ENCODE peak calls at places on chromosome 6, in ten cellular contexts. K is fibroblast of mammary gland, W is ascending aorta, S is sigmoid colon, R is neural progenitor cell, E is ovary, H is lower lobe of right lung, G is colonic mucosa, A is HepG2, J is mammary epithelial cell. C is an unnamed sample.

GRCh38 chr6:24478903-24479302 is 10.5 kb downstream of the GPLD1 start:
- DNase-seq in K (no peak), W (no peak), G (no peak), E (no peak), A (no peak), H (no peak), J (no peak), S (no peak), R (no peak), C (no peak)

GRCh38 chr6:54196905-54197304 is 85.7 kb downstream of the MLIP start:
- DNase-seq in J (no peak), K (no peak), A (no peak), W (no peak), H (no peak), G (no peak), E (no peak), R (no peak), S (no peak), C (no peak)

GRCh38 chr6:33154349-33154748 is 37.9 kb downstream of the COL11A2 start:
- DNase-seq in R (no peak), K (no peak), A (no peak), J (no peak), E (no peak), W (no peak), G (no peak), H (no peak), S (no peak), C (no peak)

GRCh38 chr6:78089551-78089950 is 436.7 kb downstream of the MEI4 start:
- DNase-seq in E (no peak), H (no peak), W (no peak), K (no peak), A (no peak), R (no peak), J (no peak), G (no peak), S (no peak), C (no peak)

GRCh38 chr6:44245391-44245911 is 1.4 kb upstream of the HSP90AB1 start:
- DNase-seq in E (no peak), A (no peak), K (no peak), W (no peak), R (peak), G (no peak), J (no peak), S (no peak), H (no peak), C (no peak)

GRCh38 chr6:44856495-44856878 is 469.0 kb downstream of the CDC5L start:
- DNase-seq in J (no peak), R (no peak), H (no peak), K (peak), G (no peak), E (no peak), W (no peak), S (no peak), A (no peak), C (no peak)

GRCh38 chr6:16844183-16844582 is 82.9 kb upstream of the ATXN1 start:
- DNase-seq in H (no peak), K (no peak), W (no peak), J (no peak), R (no peak), G (no peak), S (no peak), E (no peak), A (no peak), C (no peak)

GRCh38 chr6:35192301-35192860 is 21.4 kb upstream of the SCUBE3 start:
- DNase-seq in R (no peak), J (no peak), H (no peak), W (no peak), E (no peak), S (no peak), K (no peak), A (no peak), G (no peak), C (no peak)

GRCh38 chr6:50087231-50087954 is 37.7 kb upstream of the DEFB112 start:
- DNase-seq in A (peak), G (no peak), R (peak), K (peak), H (no peak), W (no peak), J (peak), E (no peak), S (no peak), C (peak)

GRCh38 chr6:65289491-65289890 is 417.5 kb downstream of the EYS start:
- DNase-seq in H (no peak), G (no peak), S (no peak), J (no peak), W (no peak), K (peak), E (no peak), R (no peak), A (no peak), C (no peak)

GRCh38 chr6:111478064-111478476 is 4.9 kb downstream of the REV3L start:
- DNase-seq in E (no peak), A (peak), J (peak), K (peak), S (no peak), H (no peak), R (no peak), G (no peak), W (no peak), C (no peak)

GRCh38 chr6:43609402-43609801 is 19.7 kb downstream of the GTPBP2 start:
- DNase-seq in A (no peak), S (no peak), R (no peak), K (no peak), H (no peak), J (no peak), G (no peak), E (no peak), W (no peak), C (no peak)

GRCh38 chr6:37547564-37548061 is 47.9 kb upstream of the CCDC167 start:
- DNase-seq in A (no peak), K (peak), H (no peak), G (no peak), E (no peak), W (no peak), R (no peak), S (no peak), J (peak), C (peak)

GRCh38 chr6:37544530-37544929 is 44.8 kb upstream of the CCDC167 start:
- DNase-seq in A (no peak), J (no peak), K (no peak), E (no peak), R (no peak), G (no peak), W (no peak), S (no peak), H (no peak), C (no peak)

GRCh38 chr6:37548067-37548674 is 48.5 kb upstream of the CCDC167 start:
- DNase-seq in J (no peak), H (no peak), E (no peak), A (no peak), R (no peak), G (no peak), K (no peak), W (no peak), S (no peak), C (no peak)

GRCh38 chr6:37549186-37549957 is 49.7 kb upstream of the CCDC167 start:
- DNase-seq in K (no peak), J (no peak), E (no peak), G (no peak), S (no peak), R (no peak), H (no peak), W (no peak), A (no peak), C (no peak)

GRCh38 chr6:37546141-37546871 is 46.6 kb upstream of the CCDC167 start:
- DNase-seq in A (no peak), S (no peak), W (no peak), K (no peak), G (no peak), H (no peak), J (no peak), E (no peak), R (no peak), C (no peak)
- TF ChIP-seq CTCF in A (no peak), S (no peak), W (no peak), K (no peak), G (no peak), H (no peak), J (no peak), E (no peak), R (no peak), C (no peak)

GRCh38 chr6:108587258-108588059 is 26.7 kb downstream of the FOXO3 start:
- DNase-seq in E (no peak), K (peak), G (no peak), H (no peak), W (no peak), J (peak), R (peak), S (peak), A (peak), C (no peak)

GRCh38 chr6:108589244-108589730 is 28.6 kb downstream of the FOXO3 start:
- DNase-seq in G (peak), E (peak), J (peak), R (peak), A (peak), K (peak), W (peak), S (peak), H (peak), C (peak)

GRCh38 chr6:108585921-108586320 is 25.2 kb downstream of the FOXO3 start:
- DNase-seq in G (no peak), H (no peak), W (no peak), R (no peak), S (no peak), K (no peak), E (no peak), J (no peak), A (no peak), C (no peak)

GRCh38 chr6:108591040-108591816 is 30.5 kb downstream of the FOXO3 start:
- DNase-seq in G (no peak), H (no peak), R (no peak), J (no peak), E (no peak), K (peak), S (no peak), W (no peak), A (no peak), C (no peak)

GRCh38 chr6:108588586-108588985 is 27.9 kb downstream of the FOXO3 start:
- DNase-seq in J (peak), G (peak), A (no peak), K (peak), W (no peak), S (no peak), R (peak), E (no peak), H (no peak), C (no peak)
- H3K4me3 ChIP-seq in J (no peak), G (no peak), A (no peak), K (no peak), W (no peak), S (no peak), R (no peak), E (no peak), H (peak), C (no peak)

GRCh38 chr6:30966154-30966553 is 17.4 kb upstream of the MUC21 start:
- DNase-seq in G (no peak), A (no peak), S (no peak), K (no peak), E (no peak), W (no peak), J (no peak), R (no peak), H (no peak), C (no peak)
- TF ChIP-seq CTCF in G (no peak), A (no peak), S (no peak), K (no peak), E (no peak), W (no peak), J (no peak), R (no peak), H (no peak), C (no peak)

DNA sequence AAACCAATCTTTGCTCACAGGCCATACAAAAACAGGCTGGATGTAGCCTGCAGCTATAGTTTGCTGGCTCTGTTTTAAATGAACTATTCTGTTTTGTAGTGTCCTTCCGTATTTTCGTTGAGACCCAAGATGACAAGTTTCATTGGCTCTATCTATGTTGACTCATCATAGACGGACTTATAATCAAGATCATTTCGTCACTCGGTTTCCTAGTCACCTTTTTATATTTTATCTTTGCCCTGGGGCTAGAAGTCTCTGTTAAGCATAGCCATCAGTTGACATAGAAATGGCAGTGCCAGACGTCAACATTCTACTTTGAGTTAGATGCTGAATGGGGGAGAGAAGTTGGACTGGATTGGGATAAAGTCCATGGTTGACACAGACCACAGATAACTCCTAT is 4.8 kb downstream of the PLEKHG1 start:
- DNase-seq in K (no peak), R (no peak), S (no peak), G (no peak), H (no peak), J (no peak), W (no peak), A (no peak), E (no peak), C (no peak)
- H3K4me3 ChIP-seq in K (no peak), R (no peak), S (no peak), G (no peak), H (no peak), J (no peak), W (no peak), A (no peak), E (no peak), C (no peak)

GRCh38 chr6:144216668-144217218 is 66.4 kb downstream of the STX11 start:
- DNase-seq in S (no peak), K (no peak), G (no peak), A (no peak), W (no peak), J (no peak), H (peak), R (no peak), E (no peak), C (no peak)
- TF ChIP-seq CTCF in S (peak), K (peak), G (peak), A (no peak), W (peak), J (no peak), H (no peak), R (peak), E (no peak), C (peak)

GRCh38 chr6:25714765-25715164 is 39.8 kb upstream of the SLC17A4 start:
- DNase-seq in E (no peak), J (no peak), H (no peak), A (no peak), S (no peak), W (no peak), K (no peak), R (no peak), G (no peak), C (no peak)

GRCh38 chr6:25710287-25710686 is 44.3 kb upstream of the SLC17A4 start:
- DNase-seq in H (no peak), J (no peak), R (no peak), E (no peak), G (no peak), S (no peak), K (no peak), W (no peak), A (no peak), C (no peak)

GRCh38 chr6:25717856-25718740 is 36.4 kb upstream of the SLC17A4 start:
- DNase-seq in S (no peak), J (no peak), G (no peak), W (no peak), H (no peak), K (peak), A (peak), E (no peak), R (peak), C (no peak)

GRCh38 chr6:25713802-25714201 is 40.7 kb upstream of the SLC17A4 start:
- DNase-seq in E (no peak), J (no peak), H (no peak), S (no peak), R (no peak), A (no peak), G (no peak), K (peak), W (no peak), C (no peak)

DNA sequence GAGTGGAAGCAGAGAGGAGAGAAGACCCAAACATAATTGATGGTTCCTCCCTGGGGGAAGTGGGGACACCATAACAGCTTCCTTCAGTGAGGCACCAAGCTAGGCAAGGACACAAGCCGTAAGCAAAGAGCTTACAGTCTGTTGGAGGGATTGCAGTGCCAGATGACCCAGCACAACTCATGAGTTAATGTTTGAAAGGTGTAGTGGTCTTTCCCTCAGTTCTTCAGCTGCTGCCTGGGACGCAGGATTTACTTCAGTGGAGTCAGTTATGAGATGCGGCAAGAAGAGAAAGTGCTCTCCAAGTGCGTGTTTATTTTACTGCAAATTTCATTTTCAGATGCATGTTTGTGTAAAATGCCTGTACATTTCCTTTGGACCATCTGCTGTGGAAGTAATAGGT is 38.7 kb upstream of the SLC17A4 start:
- DNase-seq in E (no peak), G (no peak), J (no peak), R (no peak), K (no peak), H (no peak), S (no peak), W (no peak), A (peak), C (no peak)
- H3K4me3 ChIP-seq in E (no peak), G (no peak), J (no peak), R (no peak), K (no peak), H (no peak), S (no peak), W (no peak), A (no peak), C (no peak)

GRCh38 chr6:71205336-71205956 is 83.2 kb upstream of the OGFRL1 start:
- DNase-seq in E (no peak), S (no peak), K (peak), A (no peak), W (no peak), J (peak), G (no peak), H (no peak), R (no peak), C (no peak)
- TF ChIP-seq CTCF in E (no peak), S (no peak), K (peak), A (no peak), W (no peak), J (peak), G (no peak), H (no peak), R (no peak), C (peak)

DNA sequence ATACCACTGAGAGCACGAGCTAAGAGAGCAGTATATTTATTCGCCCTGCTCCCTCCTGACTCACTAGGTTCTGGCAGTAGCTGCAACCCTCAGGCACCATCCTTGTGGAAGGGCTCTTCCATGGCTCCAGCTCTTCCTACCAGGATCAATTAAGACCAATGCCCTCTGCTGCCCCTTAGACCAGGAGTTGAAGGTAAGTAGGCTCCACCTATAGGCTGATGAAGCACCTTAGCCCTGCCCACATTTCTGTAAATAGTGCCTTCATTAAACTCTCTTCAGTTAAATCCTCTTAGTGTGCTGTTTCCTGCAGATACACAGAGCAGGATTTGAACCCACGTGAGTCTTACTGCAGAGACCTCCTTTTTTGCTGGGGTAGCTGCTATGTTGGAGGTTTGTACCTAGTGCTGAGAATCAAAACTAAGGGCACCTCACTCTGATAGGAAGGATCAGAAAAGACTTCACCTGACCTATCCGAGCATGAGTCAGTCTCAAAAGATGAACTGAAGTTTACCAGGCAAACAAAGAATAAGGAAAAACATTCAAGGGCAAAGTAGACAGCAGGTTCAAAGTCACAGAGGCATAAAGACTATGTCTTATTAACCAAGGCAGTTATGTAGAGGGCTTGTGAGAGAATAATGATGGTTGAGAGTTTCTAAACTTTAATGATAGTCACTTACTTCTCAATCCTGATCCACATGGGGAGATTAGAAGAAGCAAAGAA is 57.0 kb upstream of the BEND6 start:
- DNase-seq in H (no peak), K (no peak), J (no peak), S (no peak), R (no peak), A (no peak), G (peak), E (no peak), W (no peak), C (no peak)
- H3K4me3 ChIP-seq in H (no peak), K (no peak), J (no peak), S (no peak), R (no peak), A (no peak), G (no peak), E (no peak), W (no peak), C (no peak)

GRCh38 chr6:6723792-6724318 is 135.3 kb downstream of the LY86 start:
- DNase-seq in G (peak), E (no peak), J (no peak), K (peak), S (no peak), A (peak), H (no peak), R (no peak), W (no peak), C (no peak)

GRCh38 chr6:6723316-6723715 is 134.8 kb downstream of the LY86 start:
- DNase-seq in J (no peak), K (no peak), E (no peak), W (no peak), A (no peak), S (no peak), R (no peak), G (no peak), H (no peak), C (no peak)

GRCh38 chr6:6725120-6725833 is 136.8 kb downstream of the LY86 start:
- DNase-seq in K (no peak), G (no peak), J (no peak), H (no peak), W (no peak), R (peak), E (no peak), A (no peak), S (no peak), C (no peak)

GRCh38 chr6:6725834-6726194 is 137.3 kb downstream of the LY86 start:
- DNase-seq in G (no peak), W (no peak), E (no peak), S (no peak), K (no peak), R (no peak), H (peak), A (no peak), J (no peak), C (no peak)

DNA sequence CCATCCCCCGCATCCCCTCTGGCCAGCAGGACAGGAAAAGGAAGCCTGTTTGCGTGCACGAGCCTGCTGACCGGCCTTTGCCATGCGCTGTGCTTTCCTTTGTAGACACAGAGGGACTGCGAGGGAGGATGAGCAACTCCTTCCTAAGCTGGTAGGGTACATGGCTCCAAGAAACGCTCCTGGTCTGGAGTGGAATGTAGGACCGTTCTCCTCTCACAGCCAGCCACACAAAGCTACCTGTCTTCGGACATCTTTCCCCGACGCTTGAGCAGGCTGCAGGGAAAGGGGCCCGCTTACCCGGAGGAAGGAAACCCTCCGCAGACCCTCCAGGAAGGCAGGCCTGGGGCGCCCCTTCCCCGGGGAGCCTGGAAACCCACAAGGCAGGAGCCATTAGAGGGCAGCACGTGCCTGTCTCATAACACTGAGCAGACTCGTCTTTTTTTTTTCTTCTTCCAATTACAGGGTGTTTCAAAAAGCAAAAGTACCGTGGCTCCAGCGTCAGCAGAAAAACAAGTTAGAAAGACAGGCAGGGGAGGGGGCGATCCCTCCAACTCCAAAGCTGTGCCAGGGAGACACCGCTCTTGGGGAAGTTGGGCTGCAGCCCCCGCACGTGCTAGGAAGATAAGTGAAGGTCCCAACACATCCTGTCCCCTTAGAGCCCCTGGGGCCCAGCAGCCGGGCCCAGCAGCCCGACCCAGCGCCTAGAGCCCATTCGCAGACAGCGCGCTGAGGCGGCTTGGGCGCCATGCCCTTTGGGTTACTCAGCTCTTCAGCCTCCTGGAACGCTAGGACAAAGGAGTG is 136.0 kb downstream of the LY86 start:
- DNase-seq in R (peak), A (peak), S (peak), G (peak), J (peak), H (peak), W (no peak), E (peak), K (peak), C (no peak)
- TF ChIP-seq CTCF in R (peak), A (peak), S (peak), G (peak), J (peak), H (peak), W (peak), E (peak), K (peak), C (peak)

C was measured in kidney epithelial cell.